ENCODE peak calls at places on chromosomes 13 and 19, in seven cellular contexts. E, C, H, P, R, W and Q are unnamed samples.

GRCh38 chr19:48102870-48103751 is 7.5 kb downstream of the PLA2G4C start:
- DNase-seq in E (peak), C (peak), H (peak), P (no peak), R (peak), W (peak), Q (no peak)

GRCh38 chr13:80047406-80047805 is 293.5 kb downstream of the SPRY2 start:
- DNase-seq in E (no peak), C (no peak), H (no peak), P (peak), R (no peak), W (peak), Q (no peak)

GRCh38 chr13:98910501-98910951 is 67.3 kb downstream of the DOCK9 start:
- DNase-seq in E (no peak), C (no peak), H (peak), P (peak), R (no peak), W (peak), Q (peak)

GRCh38 chr19:48910803-48911202 is 10.7 kb downstream of the NUCB1 start:
- DNase-seq in E (no peak), C (no peak), H (no peak), P (no peak), R (no peak), W (no peak), Q (no peak)

GRCh38 chr19:46766569-46767317 is 20.5 kb upstream of the STRN4 start:
- DNase-seq in E (no peak), C (peak), H (peak), P (no peak), R (peak), W (no peak), Q (peak)

GRCh38 chr13:37074703-37075102 is 15.2 kb upstream of the SUPT20H start:
- DNase-seq in E (no peak), C (no peak), H (peak), P (peak), R (no peak), W (peak), Q (no peak)

GRCh38 chr19:34096020-34096915 is 76.0 kb upstream of the LSM14A start:
- DNase-seq in E (peak), C (no peak), H (peak), P (peak), R (peak), W (peak), Q (peak)

GRCh38 chr13:74770361-74770760 is 636.2 kb upstream of the KLF12 start:
- DNase-seq in E (no peak), C (no peak), H (peak), P (peak), R (no peak), W (peak), Q (no peak)

GRCh38 chr13:45575830-45576180 is 39.7 kb downstream of the ERICH6B start:
- DNase-seq in E (no peak), C (no peak), H (no peak), P (no peak), R (no peak), W (no peak), Q (no peak)

GRCh38 chr13:106318941-106319411 is 216.5 kb downstream of the EFNB2 start:
- DNase-seq in E (no peak), C (no peak), H (peak), P (peak), R (no peak), W (peak), Q (peak)

GRCh38 chr19:58544591-58545285 is 874 bp downstream of the TRIM28 start:
- DNase-seq in E (peak), C (no peak), H (peak), P (peak), R (peak), W (peak), Q (peak)

GRCh38 chr13:95100525-95101121 is 200.6 kb downstream of the ABCC4 start:
- DNase-seq in E (peak), C (no peak), H (no peak), P (peak), R (no peak), W (peak), Q (no peak)

GRCh38 chr19:37778613-37779138 is 710 bp downstream of the ZNF573 start:
- DNase-seq in E (peak), C (no peak), H (peak), P (peak), R (no peak), W (peak), Q (peak)

GRCh38 chr13:87827479-87827878 is 156.3 kb downstream of the SLITRK5 start:
- DNase-seq in E (no peak), C (no peak), H (no peak), P (peak), R (no peak), W (no peak), Q (no peak)

GRCh38 chr19:37896142-37896541 is 10.3 kb downstream of the WDR87 start:
- DNase-seq in E (no peak), C (no peak), H (no peak), P (no peak), R (no peak), W (no peak), Q (no peak)

GRCh38 chr19:19606021-19606420 is 12.5 kb downstream of the PBX4 start:
- DNase-seq in E (no peak), C (no peak), H (peak), P (no peak), R (no peak), W (peak), Q (peak)

GRCh38 chr13:48562296-48563066 is 29.6 kb upstream of the RCBTB2 start:
- DNase-seq in E (no peak), C (no peak), H (no peak), P (no peak), R (no peak), W (no peak), Q (no peak)

GRCh38 chr19:7658219-7658686 is 10.6 kb upstream of the RETN start:
- DNase-seq in E (no peak), C (no peak), H (peak), P (no peak), R (no peak), W (no peak), Q (no peak)

GRCh38 chr13:65166675-65167074 is 2063.5 kb downstream of the PCDH9 start:
- DNase-seq in E (no peak), C (no peak), H (no peak), P (no peak), R (no peak), W (no peak), Q (no peak)

GRCh38 chr19:7636691-7637373 is at the start of gene STXBP2:
- DNase-seq in E (peak), C (peak), H (peak), P (peak), R (peak), W (no peak), Q (peak)

GRCh38 chr13:40652588-40652940 is 13.9 kb downstream of the FOXO1 start:
- DNase-seq in E (no peak), C (no peak), H (no peak), P (no peak), R (no peak), W (no peak), Q (no peak)

GRCh38 chr19:54429545-54430227 is 14.4 kb downstream of the TTYH1 start:
- DNase-seq in E (no peak), C (peak), H (no peak), P (no peak), R (no peak), W (no peak), Q (no peak)

GRCh38 chr13:30235206-30235605 is 72.1 kb downstream of the KATNAL1 start:
- DNase-seq in E (no peak), C (no peak), H (no peak), P (no peak), R (no peak), W (no peak), Q (no peak)

GRCh38 chr13:98265669-98266551 is 88.8 kb upstream of the RNF113B start:
- DNase-seq in E (no peak), C (no peak), H (no peak), P (peak), R (no peak), W (peak), Q (no peak)

GRCh38 chr19:43901395-43902390 is 33.4 kb downstream of the ZNF45 start:
- DNase-seq in E (peak), C (peak), H (peak), P (peak), R (peak), W (peak), Q (peak)

GRCh38 chr19:18543814-18544475 is 572 bp upstream of the FKBP8 start:
- DNase-seq in E (peak), C (peak), H (peak), P (peak), R (peak), W (peak), Q (peak)

GRCh38 chr13:30872685-30873443 is 33.2 kb upstream of the MEDAG start:
- DNase-seq in E (peak), C (no peak), H (peak), P (peak), R (peak), W (peak), Q (peak)

GRCh38 chr19:4196587-4197148 is 14.2 kb downstream of the ANKRD24 start:
- DNase-seq in E (no peak), C (no peak), H (no peak), P (no peak), R (no peak), W (no peak), Q (no peak)
- H2BK5ac ChIP-seq in E (no peak), C (no peak), H (no peak), P (no peak), R (no peak), W (no peak), Q (no peak)

GRCh38 chr13:112984501-112984900 is 15.5 kb downstream of the MCF2L start:
- DNase-seq in E (no peak), C (no peak), H (no peak), P (no peak), R (no peak), W (no peak), Q (no peak)

GRCh38 chr13:112983428-112984196 is 14.6 kb downstream of the MCF2L start:
- DNase-seq in E (no peak), C (no peak), H (no peak), P (no peak), R (no peak), W (no peak), Q (peak)

GRCh38 chr13:112986470-112986869 is 17.5 kb downstream of the MCF2L start:
- DNase-seq in E (no peak), C (no peak), H (no peak), P (no peak), R (no peak), W (no peak), Q (no peak)

GRCh38 chr13:112985803-112986408 is 16.9 kb downstream of the MCF2L start:
- DNase-seq in E (no peak), C (no peak), H (no peak), P (no peak), R (no peak), W (no peak), Q (no peak)

GRCh38 chr13:112984954-112985802 is 16.2 kb downstream of the MCF2L start:
- DNase-seq in E (no peak), C (no peak), H (no peak), P (no peak), R (no peak), W (no peak), Q (no peak)
- H3K27ac ChIP-seq in E (no peak), C (peak), H (no peak), P (no peak), R (no peak), W (no peak), Q (no peak)

GRCh38 chr19:1205114-1206062 is at the start of gene STK11:
- DNase-seq in E (peak), C (peak), H (peak), P (peak), R (peak), W (peak), Q (peak)
- H3K23ac ChIP-seq in E (peak), C (no peak), H (no peak), P (no peak), R (no peak), W (peak), Q (no peak)

DNA sequence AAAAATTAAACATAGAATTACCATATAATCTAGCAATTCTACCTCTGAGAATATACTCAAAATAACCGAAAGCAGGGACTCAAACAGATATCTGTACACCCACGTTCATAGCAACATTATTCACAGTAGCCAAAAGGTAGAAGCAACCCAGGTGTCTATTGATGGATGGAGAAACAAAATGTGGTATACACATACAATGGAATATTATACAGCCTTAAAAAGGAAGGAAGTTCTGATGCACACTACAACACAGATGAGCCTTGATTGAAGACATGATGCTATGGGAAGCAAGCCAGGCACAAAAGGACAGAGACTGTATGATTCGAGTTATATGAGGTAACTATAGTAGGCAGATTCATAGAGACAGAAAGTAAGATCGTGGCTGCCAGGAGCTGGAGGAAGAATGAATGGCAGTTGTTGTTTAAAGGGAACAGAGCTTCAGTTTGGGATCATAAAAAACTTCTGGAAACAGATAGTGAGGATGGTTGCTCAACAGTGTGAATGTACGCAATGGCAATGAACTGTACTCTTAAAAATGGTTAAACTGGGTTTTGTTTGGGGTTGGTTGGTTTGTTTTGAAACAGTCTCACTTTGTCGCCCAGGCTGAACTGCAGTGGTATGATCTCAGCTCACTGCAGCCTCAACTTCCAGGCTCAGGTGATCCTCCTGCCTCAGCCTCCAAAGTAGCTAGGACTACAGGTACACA is 47.5 kb downstream of the ZIC5 start:
- DNase-seq in E (no peak), C (no peak), H (no peak), P (no peak), R (no peak), W (no peak), Q (no peak)
- H2BK5ac ChIP-seq in E (no peak), C (no peak), H (no peak), P (no peak), R (no peak), W (no peak), Q (no peak)

GRCh38 chr19:51417107-51417806 is at the start of gene SIGLEC10:
- DNase-seq in E (no peak), C (no peak), H (no peak), P (no peak), R (peak), W (no peak), Q (no peak)
- H3K27ac ChIP-seq in E (no peak), C (no peak), H (no peak), P (no peak), R (no peak), W (no peak), Q (no peak)

GRCh38 chr19:14150041-14150769 is 13.8 kb upstream of the ASF1B start:
- DNase-seq in E (no peak), C (no peak), H (no peak), P (no peak), R (no peak), W (no peak), Q (peak)

GRCh38 chr19:14149509-14149994 is 13.2 kb upstream of the ASF1B start:
- DNase-seq in E (no peak), C (no peak), H (no peak), P (no peak), R (no peak), W (no peak), Q (no peak)

GRCh38 chr19:14155371-14155770 is 19.0 kb upstream of the ASF1B start:
- DNase-seq in E (no peak), C (no peak), H (no peak), P (no peak), R (no peak), W (no peak), Q (no peak)

GRCh38 chr19:14150770-14151661 is 14.6 kb upstream of the ASF1B start:
- DNase-seq in E (no peak), C (no peak), H (no peak), P (no peak), R (no peak), W (no peak), Q (no peak)

GRCh38 chr19:14152713-14153112 is 16.3 kb upstream of the ASF1B start:
- DNase-seq in E (no peak), C (no peak), H (no peak), P (no peak), R (no peak), W (no peak), Q (no peak)
- H3K23ac ChIP-seq in E (no peak), C (no peak), H (no peak), P (no peak), R (no peak), W (no peak), Q (no peak)

GRCh38 chr13:76350399-76350798 is 535.8 kb downstream of the KCTD12 start:
- DNase-seq in E (no peak), C (no peak), H (no peak), P (peak), R (no peak), W (peak), Q (peak)

DNA sequence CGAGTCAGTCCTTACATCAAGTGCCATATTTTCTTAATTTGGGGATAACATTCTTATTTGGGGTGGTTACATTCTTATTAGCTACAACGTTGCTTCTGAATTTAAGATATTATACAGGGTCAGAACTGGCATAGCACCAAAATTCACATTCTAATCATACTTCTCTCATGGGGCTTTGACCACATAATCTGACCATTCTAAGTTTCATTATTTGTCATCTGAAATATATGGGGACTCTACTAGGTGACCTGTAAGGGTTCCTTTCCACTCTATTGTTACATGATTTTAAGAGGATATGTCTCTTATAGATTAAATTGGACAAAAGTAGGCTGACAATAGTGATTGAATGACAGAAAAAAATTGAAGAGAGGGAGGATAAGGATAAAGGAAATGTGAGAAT is 536.5 kb downstream of the KCTD12 start:
- DNase-seq in E (no peak), C (no peak), H (no peak), P (no peak), R (no peak), W (no peak), Q (no peak)
- H2BK5ac ChIP-seq in E (no peak), C (no peak), H (no peak), P (no peak), R (no peak), W (no peak), Q (no peak)

DNA sequence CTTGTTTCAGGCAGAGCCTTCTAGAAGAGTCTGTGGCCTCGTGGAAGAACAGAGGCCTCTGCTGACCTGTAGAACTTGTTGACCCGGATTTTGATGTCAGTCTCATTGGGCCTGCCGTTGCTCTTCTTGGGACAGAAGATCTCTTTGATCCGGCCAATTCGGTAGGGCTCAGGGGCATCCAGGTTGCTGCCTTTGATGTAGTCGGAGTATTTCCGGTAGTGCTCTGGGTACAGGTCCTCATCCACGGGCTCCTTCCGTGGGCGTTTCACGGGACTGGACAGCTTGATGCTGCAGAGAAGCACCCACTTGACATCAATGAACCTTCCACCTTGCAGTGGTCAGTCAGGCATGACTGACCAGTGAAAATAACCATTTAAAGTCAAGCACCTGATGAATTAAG is 24.0 kb upstream of the EIF3G start:
- DNase-seq in E (no peak), C (no peak), H (no peak), P (no peak), R (no peak), W (no peak), Q (no peak)
- H3K27ac ChIP-seq in E (no peak), C (no peak), H (no peak), P (no peak), R (no peak), W (no peak), Q (no peak)

DNA sequence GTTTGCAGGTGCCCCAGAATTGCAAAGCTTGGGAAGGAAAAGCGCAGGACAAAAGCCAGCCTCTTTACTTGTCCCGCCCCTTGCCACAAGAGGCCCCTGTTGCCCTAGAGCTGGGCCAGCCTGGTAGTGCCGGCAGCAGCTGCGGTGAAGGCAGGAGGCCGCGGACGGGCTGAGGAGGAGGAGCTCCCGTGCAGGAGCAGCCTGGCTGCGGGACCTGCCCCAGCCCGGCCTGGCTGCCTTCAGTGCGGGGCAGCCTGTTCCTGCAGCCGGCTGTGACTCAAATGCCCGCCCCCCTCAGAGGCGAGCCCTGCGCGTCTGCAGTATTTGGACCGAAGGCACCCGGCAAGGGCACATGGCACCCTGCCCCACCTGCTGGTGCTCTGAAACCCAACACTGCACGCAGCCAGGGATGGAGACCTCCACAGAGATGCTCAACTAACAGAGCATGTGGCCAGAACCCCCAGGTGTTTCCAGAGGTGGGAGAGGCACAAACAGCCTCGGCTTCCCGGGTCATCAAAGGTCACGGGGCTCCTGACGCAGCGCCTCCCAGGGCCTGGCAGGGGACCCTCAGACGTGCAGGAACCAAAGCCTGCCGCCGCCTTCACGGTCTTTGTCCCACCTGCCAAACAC is 29.7 kb downstream of the NAXD start:
- DNase-seq in E (peak), C (peak), H (peak), P (peak), R (peak), W (peak), Q (peak)
- H3K23ac ChIP-seq in E (no peak), C (no peak), H (no peak), P (no peak), R (no peak), W (no peak), Q (no peak)

GRCh38 chr19:40389404-40390083 is 437 bp downstream of the HIPK4 start:
- DNase-seq in E (no peak), C (no peak), H (no peak), P (no peak), R (no peak), W (no peak), Q (no peak)
- H2BK5ac ChIP-seq in E (peak), C (no peak), H (no peak), P (no peak), R (no peak), W (no peak), Q (no peak)